ENCODE peak calls at places on chromosomes 1 and 21, in eight cellular contexts. P is OCI-M1, Q is T-cell, U is astrocyte, H is NCI-H1436, V is neural progenitor cell, I is cardiac fibroblast, O is hepatocyte. W is an unnamed sample.

GRCh38 chr1:227315500-227316346 is 2.6 kb downstream of the CDC42BPA start:
- DNase-seq in P (peak), Q (no peak), U (peak), H (no peak), V (peak), I (peak), O (peak), W (peak)

GRCh38 chr1:184315254-184315653 is 71.6 kb upstream of the C1orf21 start:
- DNase-seq in P (no peak), Q (no peak), U (no peak), H (no peak), V (no peak), I (peak), O (no peak), W (no peak)

GRCh38 chr1:54252371-54252770 is 52.4 kb downstream of the MRPL37 start:
- DNase-seq in P (no peak), Q (no peak), U (no peak), H (no peak), V (no peak), I (no peak), O (no peak), W (no peak)

GRCh38 chr1:231855395-231855794 is 228.8 kb downstream of the DISC1 start:
- DNase-seq in P (no peak), Q (no peak), U (no peak), H (no peak), V (no peak), I (no peak), O (no peak), W (no peak)

GRCh38 chr1:226475112-226475511 is 67.2 kb upstream of the PARP1 start:
- DNase-seq in P (no peak), Q (no peak), U (no peak), H (peak), V (peak), I (no peak), O (no peak), W (no peak)

GRCh38 chr1:111441573-111442192 is 7.4 kb downstream of the WDR77 start:
- DNase-seq in P (peak), Q (peak), U (no peak), H (no peak), V (peak), I (peak), O (peak), W (peak)

GRCh38 chr1:26259578-26259977 is 20.3 kb upstream of the SH3BGRL3 start:
- DNase-seq in P (no peak), Q (no peak), U (no peak), H (no peak), V (no peak), I (no peak), O (no peak), W (no peak)

GRCh38 chr1:200118779-200119505 is 91.4 kb downstream of the NR5A2 start:
- DNase-seq in P (no peak), Q (no peak), U (no peak), H (peak), V (no peak), I (no peak), O (peak), W (no peak)

GRCh38 chr1:205374205-205375078 is 17.7 kb upstream of the KLHDC8A start:
- DNase-seq in P (no peak), Q (no peak), U (peak), H (no peak), V (no peak), I (peak), O (peak), W (no peak)

GRCh38 chr1:40620586-40620985 is 44.9 kb downstream of the RIMS3 start:
- DNase-seq in P (no peak), Q (no peak), U (no peak), H (no peak), V (no peak), I (no peak), O (no peak), W (no peak)

GRCh38 chr1:61865646-61866220 is 123.5 kb downstream of the PATJ start:
- DNase-seq in P (no peak), Q (no peak), U (no peak), H (no peak), V (no peak), I (no peak), O (no peak), W (no peak)

GRCh38 chr21:29326914-29327554 is 28.3 kb downstream of the BACH1 start:
- DNase-seq in P (no peak), Q (no peak), U (no peak), H (no peak), V (no peak), I (no peak), O (no peak), W (no peak)

GRCh38 chr1:153919879-153920852 is 2.6 kb downstream of the GATAD2B start:
- DNase-seq in P (peak), Q (peak), U (no peak), H (no peak), V (peak), I (peak), O (no peak), W (no peak)

GRCh38 chr1:72516826-72517225 is 234.5 kb upstream of the NEGR1 start:
- DNase-seq in P (no peak), Q (no peak), U (no peak), H (no peak), V (no peak), I (peak), O (no peak), W (no peak)

GRCh38 chr1:59697138-59697811 is 117.5 kb upstream of the HOOK1 start:
- DNase-seq in P (peak), Q (peak), U (no peak), H (no peak), V (no peak), I (no peak), O (no peak), W (no peak)

GRCh38 chr1:20785907-20786309 is 1.2 kb downstream of the HP1BP3 start:
- DNase-seq in P (peak), Q (no peak), U (peak), H (no peak), V (no peak), I (no peak), O (no peak), W (no peak)

GRCh38 chr1:241802849-241803248 is 45.2 kb upstream of the EXO1 start:
- DNase-seq in P (no peak), Q (no peak), U (no peak), H (no peak), V (no peak), I (no peak), O (no peak), W (no peak)

GRCh38 chr1:226403522-226404034 is 4.3 kb downstream of the PARP1 start:
- DNase-seq in P (peak), Q (no peak), U (peak), H (no peak), V (no peak), I (peak), O (no peak), W (no peak)

GRCh38 chr1:57770772-57771171 is 346.9 kb upstream of the DAB1 start:
- DNase-seq in P (peak), Q (no peak), U (no peak), H (peak), V (peak), I (peak), O (no peak), W (no peak)

GRCh38 chr1:115184260-115184950 is 95.1 kb upstream of the TSPAN2 start:
- DNase-seq in P (no peak), Q (no peak), U (peak), H (no peak), V (no peak), I (no peak), O (no peak), W (no peak)

GRCh38 chr1:21574464-21575151 is 65.4 kb downstream of the ALPL start:
- DNase-seq in P (no peak), Q (no peak), U (no peak), H (peak), V (peak), I (peak), O (peak), W (no peak)

GRCh38 chr1:46580140-46580903 is 23.7 kb downstream of the MKNK1 start:
- DNase-seq in P (no peak), Q (no peak), U (no peak), H (no peak), V (no peak), I (peak), O (no peak), W (no peak)

GRCh38 chr1:98001764-98002163 is 80.9 kb upstream of the DPYD start:
- DNase-seq in P (peak), Q (no peak), U (no peak), H (no peak), V (no peak), I (peak), O (no peak), W (no peak)

GRCh38 chr1:11825131-11825530 is 19.1 kb downstream of the CLCN6 start:
- DNase-seq in P (no peak), Q (no peak), U (no peak), H (no peak), V (no peak), I (no peak), O (no peak), W (no peak)

GRCh38 chr1:156510709-156511108 is 10.1 kb upstream of the MEF2D start:
- DNase-seq in P (no peak), Q (no peak), U (peak), H (no peak), V (no peak), I (peak), O (no peak), W (no peak)

GRCh38 chr1:72006092-72006491 is 276.2 kb downstream of the NEGR1 start:
- DNase-seq in P (no peak), Q (no peak), U (peak), H (no peak), V (no peak), I (peak), O (no peak), W (no peak)

GRCh38 chr1:168709896-168710305 is 19.1 kb downstream of the DPT start:
- DNase-seq in P (no peak), Q (no peak), U (peak), H (no peak), V (no peak), I (peak), O (peak), W (peak)

GRCh38 chr1:106768501-106768900 is 288.0 kb upstream of the PRMT6 start:
- DNase-seq in P (no peak), Q (no peak), U (peak), H (no peak), V (no peak), I (peak), O (no peak), W (no peak)

GRCh38 chr1:165860065-165860464 is 32.7 kb downstream of the UCK2 start:
- DNase-seq in P (no peak), Q (no peak), U (no peak), H (no peak), V (no peak), I (no peak), O (no peak), W (no peak)

GRCh38 chr1:82160036-82160435 is 359.3 kb downstream of the ADGRL2 start:
- DNase-seq in P (no peak), Q (no peak), U (peak), H (no peak), V (no peak), I (peak), O (no peak), W (no peak)